ENCODE peak calls at places on chromosomes 12 and 14, in nine cellular contexts. F, C, O, T, K, Z, U, R and M are unnamed samples.

GRCh38 chr12:100279159-100279558 is 12.2 kb downstream of the SCYL2 start:
- DNase-seq in F (no peak), C (no peak), O (no peak), T (no peak), K (no peak), Z (no peak), U (no peak), R (no peak), M (no peak)

GRCh38 chr12:56206373-56207166 is 15.2 kb downstream of the RNF41 start:
- DNase-seq in F (no peak), C (no peak), O (peak), T (no peak), K (no peak), Z (no peak), U (peak), R (peak), M (no peak)

GRCh38 chr14:29243355-29243754 is 476.8 kb downstream of the FOXG1 start:
- DNase-seq in F (no peak), C (no peak), O (no peak), T (no peak), K (no peak), Z (no peak), U (peak), R (no peak), M (no peak)

GRCh38 chr12:54421873-54422250 is 2.8 kb upstream of the ITGA5 start:
- DNase-seq in F (no peak), C (no peak), O (no peak), T (no peak), K (no peak), Z (no peak), U (no peak), R (no peak), M (no peak)

GRCh38 chr12:124520896-124521295 is 46.5 kb downstream of the NCOR2 start:
- DNase-seq in F (no peak), C (no peak), O (no peak), T (no peak), K (peak), Z (no peak), U (no peak), R (no peak), M (no peak)

GRCh38 chr14:78968249-78968648 is 798.1 kb downstream of the NRXN3 start:
- DNase-seq in F (no peak), C (no peak), O (no peak), T (no peak), K (no peak), Z (no peak), U (no peak), R (no peak), M (no peak)

GRCh38 chr14:70027785-70028428 is 148.7 kb downstream of the SMOC1 start:
- DNase-seq in F (peak), C (peak), O (peak), T (peak), K (peak), Z (peak), U (peak), R (peak), M (no peak)

GRCh38 chr14:104880584-104881210 is 15.6 kb downstream of the CEP170B start:
- DNase-seq in F (no peak), C (no peak), O (no peak), T (no peak), K (peak), Z (no peak), U (no peak), R (no peak), M (no peak)

GRCh38 chr14:96648506-96649326 is 146.5 kb downstream of the PAPOLA start:
- DNase-seq in F (no peak), C (no peak), O (no peak), T (no peak), K (no peak), Z (no peak), U (no peak), R (no peak), M (no peak)

GRCh38 chr14:105060751-105061427 is 4.3 kb downstream of the GPR132 start:
- DNase-seq in F (no peak), C (peak), O (peak), T (no peak), K (peak), Z (no peak), U (no peak), R (peak), M (no peak)

GRCh38 chr14:22003471-22003870 is 329.9 kb upstream of the OR4E1 start:
- DNase-seq in F (no peak), C (no peak), O (peak), T (no peak), K (no peak), Z (no peak), U (no peak), R (no peak), M (no peak)

GRCh38 chr12:112537710-112538396 is 119.1 kb downstream of the PTPN11 start:
- DNase-seq in F (no peak), C (no peak), O (no peak), T (no peak), K (no peak), Z (no peak), U (no peak), R (peak), M (no peak)

GRCh38 chr12:23753627-23754358 is 195.7 kb downstream of the SOX5 start:
- DNase-seq in F (no peak), C (no peak), O (no peak), T (no peak), K (no peak), Z (no peak), U (no peak), R (no peak), M (no peak)

GRCh38 chr12:114407566-114408411 is 1.8 kb upstream of the TBX5 start:
- DNase-seq in F (no peak), C (no peak), O (no peak), T (no peak), K (no peak), Z (no peak), U (no peak), R (no peak), M (no peak)

GRCh38 chr14:24876009-24876690 is 173.8 kb downstream of the STXBP6 start:
- DNase-seq in F (no peak), C (no peak), O (no peak), T (no peak), K (no peak), Z (no peak), U (no peak), R (peak), M (no peak)

GRCh38 chr12:24066865-24067264 is 117.4 kb upstream of the SOX5 start:
- DNase-seq in F (no peak), C (no peak), O (no peak), T (no peak), K (no peak), Z (no peak), U (peak), R (no peak), M (no peak)

GRCh38 chr12:96235497-96235826 is 41.3 kb downstream of the ELK3 start:
- DNase-seq in F (no peak), C (no peak), O (no peak), T (no peak), K (no peak), Z (no peak), U (peak), R (no peak), M (no peak)

GRCh38 chr12:23484238-23484637 is 465.2 kb downstream of the SOX5 start:
- DNase-seq in F (no peak), C (no peak), O (no peak), T (no peak), K (no peak), Z (no peak), U (peak), R (no peak), M (no peak)

GRCh38 chr14:52314521-52315354 is 626 bp downstream of the PTGER2 start:
- DNase-seq in F (peak), C (peak), O (peak), T (peak), K (peak), Z (no peak), U (peak), R (peak), M (no peak)

GRCh38 chr12:115898670-115899069 is 378.8 kb downstream of the MED13L start:
- DNase-seq in F (no peak), C (no peak), O (peak), T (no peak), K (no peak), Z (no peak), U (no peak), R (no peak), M (no peak)

GRCh38 chr14:47332099-47332498 is 343.3 kb downstream of the MDGA2 start:
- DNase-seq in F (no peak), C (no peak), O (no peak), T (no peak), K (no peak), Z (no peak), U (no peak), R (no peak), M (no peak)

GRCh38 chr12:132308311-132309161 is 20.9 kb downstream of the GALNT9 start:
- DNase-seq in F (no peak), C (no peak), O (no peak), T (no peak), K (peak), Z (no peak), U (no peak), R (no peak), M (no peak)

GRCh38 chr12:132608231-132609171 is 1.9 kb downstream of the LRCOL1 start:
- DNase-seq in F (no peak), C (no peak), O (peak), T (no peak), K (peak), Z (no peak), U (no peak), R (no peak), M (no peak)

GRCh38 chr14:89432226-89432625 is 15.2 kb upstream of the FOXN3 start:
- DNase-seq in F (no peak), C (no peak), O (no peak), T (no peak), K (no peak), Z (no peak), U (no peak), R (no peak), M (no peak)

GRCh38 chr12:132560421-132560830 is 50.0 kb downstream of the LRCOL1 start:
- DNase-seq in F (no peak), C (no peak), O (peak), T (peak), K (no peak), Z (no peak), U (no peak), R (peak), M (no peak)

GRCh38 chr12:26833692-26834168 is 736 bp upstream of the ITPR2 start:
- DNase-seq in F (no peak), C (peak), O (peak), T (peak), K (peak), Z (no peak), U (peak), R (peak), M (no peak)

GRCh38 chr12:26832817-26833691 is at the start of gene ITPR2:
- DNase-seq in F (peak), C (peak), O (peak), T (peak), K (peak), Z (peak), U (peak), R (peak), M (no peak)

GRCh38 chr12:26830783-26831601 is 2.0 kb downstream of the ITPR2 start:
- DNase-seq in F (no peak), C (no peak), O (peak), T (no peak), K (no peak), Z (no peak), U (no peak), R (peak), M (no peak)

GRCh38 chr12:26830358-26830757 is 2.6 kb downstream of the ITPR2 start:
- DNase-seq in F (no peak), C (no peak), O (no peak), T (no peak), K (no peak), Z (no peak), U (no peak), R (no peak), M (no peak)

GRCh38 chr12:26831959-26832816 is 806 bp downstream of the ITPR2 start:
- DNase-seq in F (peak), C (peak), O (peak), T (peak), K (peak), Z (peak), U (peak), R (peak), M (no peak)
- TF ChIP-seq CTCF in F (no peak), C (peak), O (no peak), T (peak), K (no peak), Z (no peak), U (peak), R (no peak), M (no peak)

DNA sequence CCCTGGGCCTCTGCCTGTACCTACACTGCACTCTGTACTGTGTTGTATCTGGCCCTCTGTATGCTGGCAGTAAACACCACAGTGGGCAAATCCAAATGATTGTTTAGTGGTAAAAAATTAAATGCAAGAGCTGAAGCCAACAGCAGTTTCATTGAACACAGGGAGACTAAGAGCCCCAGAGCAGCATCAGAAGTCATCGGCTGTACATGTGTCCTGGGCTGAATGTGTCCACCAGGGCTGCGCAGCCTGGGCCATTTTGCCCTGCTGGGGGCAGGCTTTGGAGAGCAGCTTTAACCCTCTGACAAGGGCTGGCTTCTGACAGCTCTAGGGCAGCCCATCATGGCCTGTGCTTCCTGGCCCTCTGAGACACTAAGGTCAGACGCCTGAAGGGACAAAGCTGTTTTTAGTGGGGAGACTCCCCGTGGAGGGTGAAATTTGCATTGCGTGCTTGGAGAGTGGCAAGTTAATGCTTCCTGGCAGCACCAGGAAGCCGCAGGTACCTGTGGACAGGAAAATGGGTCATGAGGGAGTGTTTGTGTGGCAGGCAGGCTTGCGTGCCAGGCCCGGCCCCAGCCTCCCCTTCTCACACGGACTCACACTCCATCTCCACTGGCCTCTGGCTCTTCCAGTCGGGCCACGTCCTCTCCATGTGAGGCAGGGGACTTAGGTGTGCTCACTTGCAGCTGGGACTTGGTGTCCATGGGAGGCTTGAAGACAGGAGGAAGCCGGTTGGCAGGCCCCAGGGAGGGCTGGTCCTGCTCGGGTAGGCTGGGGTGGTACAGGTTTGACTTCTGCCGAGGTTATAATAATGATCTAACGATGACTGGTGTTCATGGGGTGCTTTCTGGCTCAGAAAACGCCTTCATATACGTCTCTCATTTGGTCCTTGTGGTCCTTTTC is 150.1 kb downstream of the TSPAN9 start:
- DNase-seq in F (no peak), C (no peak), O (no peak), T (no peak), K (peak), Z (no peak), U (no peak), R (no peak), M (no peak)
- TF ChIP-seq CTCF in F (no peak), C (peak), O (no peak), T (no peak), K (no peak), Z (no peak), U (no peak), R (no peak), M (no peak)

GRCh38 chr12:119231774-119232173 is 53.0 kb downstream of the HSPB8 start:
- DNase-seq in F (no peak), C (no peak), O (no peak), T (no peak), K (no peak), Z (no peak), U (no peak), R (no peak), M (no peak)

GRCh38 chr12:119230804-119231203 is 52.1 kb downstream of the HSPB8 start:
- DNase-seq in F (no peak), C (no peak), O (no peak), T (no peak), K (no peak), Z (no peak), U (no peak), R (no peak), M (no peak)

GRCh38 chr12:119239040-119239439 is 60.3 kb downstream of the HSPB8 start:
- DNase-seq in F (no peak), C (no peak), O (no peak), T (no peak), K (no peak), Z (no peak), U (no peak), R (no peak), M (no peak)

GRCh38 chr12:119236372-119236771 is 57.6 kb downstream of the HSPB8 start:
- DNase-seq in F (no peak), C (no peak), O (no peak), T (no peak), K (no peak), Z (no peak), U (no peak), R (no peak), M (no peak)

GRCh38 chr12:119235352-119235751 is 56.6 kb downstream of the HSPB8 start:
- DNase-seq in F (no peak), C (no peak), O (no peak), T (no peak), K (no peak), Z (no peak), U (no peak), R (no peak), M (no peak)
- TF ChIP-seq CTCF in F (no peak), C (no peak), O (no peak), T (peak), K (no peak), Z (peak), U (peak), R (no peak), M (peak)

GRCh38 chr12:70849265-70849960 is 71.1 kb downstream of the PTPRR start:
- DNase-seq in F (no peak), C (no peak), O (no peak), T (no peak), K (no peak), Z (no peak), U (peak), R (no peak), M (no peak)
- TF ChIP-seq CTCF in F (no peak), C (peak), O (no peak), T (peak), K (peak), Z (peak), U (peak), R (no peak), M (peak)

GRCh38 chr12:16385779-16386646 is 38.6 kb downstream of the MGST1 start:
- DNase-seq in F (no peak), C (no peak), O (no peak), T (peak), K (no peak), Z (no peak), U (peak), R (peak), M (no peak)
- TF ChIP-seq CTCF in F (no peak), C (no peak), O (no peak), T (peak), K (no peak), Z (no peak), U (peak), R (no peak), M (no peak)

GRCh38 chr12:89350661-89351488 is 1.4 kb downstream of the DUSP6 start:
- DNase-seq in F (no peak), C (peak), O (peak), T (no peak), K (peak), Z (no peak), U (peak), R (peak), M (no peak)

GRCh38 chr12:89353188-89353822 is 1.0 kb upstream of the DUSP6 start:
- DNase-seq in F (no peak), C (peak), O (peak), T (peak), K (peak), Z (peak), U (peak), R (peak), M (no peak)

GRCh38 chr12:89352492-89353187 is at the start of gene DUSP6:
- DNase-seq in F (peak), C (peak), O (peak), T (peak), K (peak), Z (peak), U (peak), R (peak), M (no peak)

GRCh38 chr12:89351489-89352241 is 636 bp downstream of the DUSP6 start:
- DNase-seq in F (no peak), C (peak), O (peak), T (peak), K (peak), Z (no peak), U (no peak), R (no peak), M (no peak)

GRCh38 chr12:89352242-89352491 is 134 bp downstream of the DUSP6 start:
- DNase-seq in F (no peak), C (no peak), O (no peak), T (no peak), K (no peak), Z (no peak), U (no peak), R (no peak), M (no peak)
- TF ChIP-seq CTCF in F (no peak), C (no peak), O (no peak), T (no peak), K (no peak), Z (no peak), U (no peak), R (no peak), M (no peak)

GRCh38 chr14:100819829-100820475 is 6.0 kb upstream of the MEG3 start:
- DNase-seq in F (no peak), C (no peak), O (no peak), T (no peak), K (no peak), Z (no peak), U (no peak), R (no peak), M (no peak)
- TF ChIP-seq CTCF in F (no peak), C (no peak), O (no peak), T (no peak), K (no peak), Z (no peak), U (no peak), R (no peak), M (no peak)

DNA sequence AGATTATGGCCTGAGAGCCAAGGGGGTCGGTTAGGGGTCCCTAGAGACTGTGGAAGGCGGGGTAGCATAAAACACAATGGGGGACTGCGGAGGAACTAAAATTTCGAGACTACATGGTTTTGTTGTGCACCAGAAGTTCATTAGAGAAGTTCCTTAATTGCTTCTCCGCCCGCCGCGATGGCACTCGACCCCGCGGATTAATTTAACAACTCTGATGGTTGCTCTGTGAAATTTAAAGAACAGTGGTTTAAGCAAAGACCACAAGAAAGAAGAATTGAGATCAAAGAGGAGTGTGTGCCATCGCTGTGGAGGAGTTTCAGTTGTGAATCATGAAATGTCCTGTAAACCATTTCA is 1.4 kb upstream of the CCDC88C start:
- DNase-seq in F (no peak), C (no peak), O (peak), T (no peak), K (no peak), Z (no peak), U (no peak), R (no peak), M (no peak)
- TF ChIP-seq CTCF in F (peak), C (no peak), O (peak), T (peak), K (no peak), Z (peak), U (no peak), R (no peak), M (no peak)

DNA sequence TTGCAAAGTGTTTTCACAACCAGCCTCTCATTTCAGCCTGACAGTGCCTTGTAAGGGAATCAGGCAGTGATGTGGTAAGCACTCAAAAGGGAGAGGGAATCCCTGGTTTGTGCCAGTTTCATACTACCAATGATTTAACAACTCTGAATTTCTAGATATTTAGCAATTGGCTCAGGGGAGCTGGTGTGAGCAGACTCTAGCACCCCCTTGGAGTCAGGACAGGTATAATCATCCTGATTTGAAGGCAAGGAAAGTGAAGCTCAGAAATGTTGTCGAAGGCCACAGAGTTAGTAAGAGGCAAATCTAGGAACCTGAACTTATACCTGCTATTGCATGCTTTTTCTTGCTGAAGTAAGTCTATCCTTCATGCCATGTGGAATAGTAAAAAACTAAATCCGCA is 63.1 kb upstream of the DACT1 start:
- DNase-seq in F (no peak), C (no peak), O (no peak), T (no peak), K (no peak), Z (no peak), U (no peak), R (no peak), M (no peak)
- TF ChIP-seq CTCF in F (no peak), C (peak), O (no peak), T (peak), K (no peak), Z (no peak), U (no peak), R (no peak), M (peak)